ENCODE peak calls at places on chromosomes 11 and 22, in eight cellular contexts. E is nephron progenitor cell, Y is mammary epithelial cell, H is cardiac muscle cell, K is PC-3, L is glutamatergic neuron, Q is Calu3, F is foreskin fibroblast. W is an unnamed sample.

GRCh38 chr11:114651145-114651718 is 27.1 kb upstream of the NXPE2 start:
- DNase-seq in L (no peak), Q (no peak), F (no peak), Y (no peak), E (no peak), H (no peak), K (no peak), W (no peak)

GRCh38 chr11:65047581-65048422 is 6.8 kb downstream of the SAC3D1 start:
- DNase-seq in E (no peak), Q (no peak), L (no peak), F (peak; percentile 44), H (peak; percentile 29), K (no peak), Y (no peak), W (no peak)

GRCh38 chr11:86291466-86292262 is 10.4 kb upstream of the HIKESHI start:
- DNase-seq in E (peak; percentile 63), Q (peak; percentile 62), F (peak; percentile 73), H (peak; percentile 63), K (peak; percentile 79), Y (peak; percentile 70), L (peak; percentile 54), W (peak; percentile 50)

GRCh38 chr11:30983810-30984441 is 385.6 kb downstream of the DCDC1 start:
- DNase-seq in Y (no peak), E (no peak), L (no peak), H (no peak), F (no peak), K (no peak), Q (no peak), W (no peak)

GRCh38 chr11:124837491-124837856 is 27.8 kb upstream of the ROBO3 start:
- DNase-seq in H (peak; percentile 90), Y (peak; percentile 71), F (peak; percentile 89), L (no peak), Q (peak; percentile 21), K (peak; percentile 93), E (no peak), W (peak; percentile 44)

GRCh38 chr11:65625628-65626342 is 10.2 kb downstream of the PCNX3 start:
- DNase-seq in F (peak; percentile 74), E (peak; percentile 53), Y (no peak), K (no peak), Q (peak; percentile 34), L (peak; percentile 61), H (peak; percentile 50), W (peak; percentile 84)

GRCh38 chr22:38554281-38554680 is 15.7 kb downstream of the DMC1 start:
- DNase-seq in E (no peak), Y (peak; percentile 8), F (peak; percentile 84), H (no peak), K (no peak), L (no peak), Q (no peak), W (no peak)

GRCh38 chr11:19060629-19061028 is at the start of gene MRGPRX2:
- DNase-seq in E (no peak), F (no peak), L (no peak), Q (no peak), H (peak; percentile 15), Y (no peak), K (no peak), W (no peak)

GRCh38 chr11:105763594-105763993 is 153.7 kb downstream of the GRIA4 start:
- DNase-seq in F (no peak), H (no peak), K (no peak), Q (no peak), L (no peak), E (no peak), Y (no peak), W (no peak)

GRCh38 chr11:124608146-124608545 is 3.1 kb upstream of the PANX3 start:
- DNase-seq in E (no peak), H (no peak), Y (no peak), Q (no peak), K (peak; percentile 28), F (no peak), L (no peak), W (no peak)

GRCh38 chr11:1197431-1197885 is 25.4 kb upstream of the MUC5B start:
- DNase-seq in H (no peak), Y (no peak), K (no peak), Q (no peak), F (no peak), L (no peak), E (no peak), W (no peak)

GRCh38 chr22:18983120-18983651 is 47.1 kb upstream of the PRODH start:
- DNase-seq in Y (no peak), Q (no peak), H (no peak), K (no peak), F (no peak), E (no peak), L (no peak), W (no peak)

GRCh38 chr11:107427569-107428180 is 29.9 kb downstream of the CWF19L2 start:
- DNase-seq in L (no peak), K (no peak), Q (no peak), E (no peak), H (peak; percentile 6), Y (no peak), F (no peak), W (no peak)

GRCh38 chr11:67286621-67287333 is 2.3 kb upstream of the ANKRD13D start:
- DNase-seq in L (no peak), E (no peak), H (no peak), Q (no peak), F (no peak), K (no peak), Y (no peak), W (no peak)

GRCh38 chr11:846496-847098 is 3.9 kb downstream of the TSPAN4 start:
- DNase-seq in H (no peak), Q (no peak), K (no peak), Y (peak; percentile 63), F (peak; percentile 80), L (no peak), E (no peak), W (no peak)

GRCh38 chr11:13150487-13150886 is 127.1 kb upstream of the BMAL1 start:
- DNase-seq in E (no peak), K (no peak), Q (no peak), F (no peak), Y (no peak), L (no peak), H (no peak), W (no peak)

GRCh38 chr11:13149991-13150390 is 127.6 kb upstream of the BMAL1 start:
- DNase-seq in K (no peak), E (no peak), H (no peak), Y (peak; percentile 55), L (no peak), F (no peak), Q (no peak), W (no peak)

GRCh38 chr11:13152264-13152663 is 125.3 kb upstream of the BMAL1 start:
- DNase-seq in H (no peak), E (no peak), Y (no peak), L (no peak), Q (no peak), K (no peak), F (no peak), W (no peak)

DNA sequence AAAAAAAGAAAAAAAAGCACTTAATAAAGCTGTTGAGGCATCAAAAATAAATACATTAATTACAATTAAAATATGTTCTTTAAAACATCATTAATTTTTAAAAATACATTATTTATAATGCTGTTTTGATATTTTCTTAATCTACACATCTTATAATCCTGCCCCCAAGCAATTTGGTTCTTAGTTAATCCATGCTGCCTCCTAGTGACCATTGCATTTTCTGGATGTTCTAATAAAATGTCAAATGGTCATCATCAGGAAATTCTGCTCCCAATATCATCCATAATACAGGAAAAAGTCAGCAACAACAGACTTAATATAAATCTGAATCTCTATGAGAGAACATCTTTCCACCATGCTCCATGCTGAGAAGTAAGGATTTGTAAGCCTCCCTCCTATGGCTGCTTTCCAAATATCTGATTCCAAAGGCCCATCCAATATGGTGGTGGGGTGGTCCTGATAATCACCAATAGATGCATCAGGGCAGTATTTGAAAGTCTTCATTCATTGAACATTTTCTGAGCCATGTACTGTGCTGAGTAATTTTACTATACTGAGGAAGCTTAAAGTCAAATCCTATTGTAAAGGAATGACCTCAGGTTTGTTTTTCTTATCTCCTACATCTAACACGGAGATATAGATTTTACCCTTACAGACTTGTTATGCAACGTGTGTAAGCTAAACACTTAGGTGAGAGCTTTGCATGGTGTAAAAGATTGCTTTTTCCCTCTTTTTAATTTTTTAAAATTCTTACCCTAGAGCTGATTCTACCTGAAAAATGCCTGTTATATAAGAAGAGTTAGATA is 124.7 kb upstream of the BMAL1 start:
- DNase-seq in F (peak; percentile 66), E (no peak), Y (no peak), L (no peak), Q (no peak), K (peak; percentile 60), H (peak; percentile 53), W (no peak)
- TF ChIP-seq CTCF in F (peak; percentile 51), E (peak; percentile 37), Y (peak; percentile 65), L (no peak), Q (no peak), K (peak; percentile 70), H (peak; percentile 61), W (no peak)

GRCh38 chr11:25415793-25416192 is 916.1 kb upstream of the ANO3 start:
- DNase-seq in K (no peak), E (no peak), F (no peak), Q (no peak), L (no peak), Y (no peak), H (no peak), W (no peak)
- TF ChIP-seq CTCF in K (no peak), E (no peak), F (no peak), Q (no peak), L (no peak), Y (no peak), H (no peak), W (no peak)

DNA sequence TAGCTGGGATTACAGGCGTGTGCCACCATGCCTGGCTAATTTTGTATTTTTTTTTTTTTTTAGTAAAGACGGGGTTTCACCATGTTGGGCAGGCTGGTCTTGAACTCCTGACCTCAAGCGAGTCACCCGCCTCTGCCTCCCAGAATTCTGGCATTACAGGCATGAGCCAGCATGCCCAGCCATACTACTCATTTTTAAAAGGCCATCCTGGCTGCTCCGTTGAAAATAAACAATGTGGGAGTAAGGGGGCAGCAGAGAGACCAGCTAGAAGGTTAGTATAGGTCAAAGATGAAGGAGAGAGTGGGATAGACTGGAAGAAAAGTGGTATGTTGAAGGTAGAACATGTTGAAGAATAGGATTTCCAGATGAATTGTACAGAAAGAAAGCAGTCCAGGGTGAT is 17.6 kb upstream of the LIN7C start:
- DNase-seq in H (peak; percentile 40), K (peak; percentile 35), Y (peak; percentile 66), Q (no peak), F (peak; percentile 78), L (no peak), E (no peak), W (no peak)
- TF ChIP-seq CTCF in H (peak; percentile 21), K (peak; percentile 39), Y (peak; percentile 39), Q (no peak), F (peak; percentile 17), L (peak; percentile 28), E (no peak), W (no peak)

GRCh38 chr11:97815667-97816066 is 1205.1 kb upstream of the CNTN5 start:
- DNase-seq in L (no peak), K (no peak), Y (no peak), Q (no peak), E (no peak), F (no peak), H (peak; percentile 40), W (no peak)
- TF ChIP-seq CTCF in L (no peak), K (no peak), Y (no peak), Q (no peak), E (no peak), F (no peak), H (no peak), W (no peak)

W was measured in GM10248.